ENCODE peak calls at places on chromosome 7, in eight cellular contexts. A, B, M, S, W, Q, T and K are unnamed samples.
A peak's percentile ranks its signal among the peaks of the same experiment; 100 is the strongest.

GRCh38 chr7:151838072-151838471 is 38.8 kb downstream of the PRKAG2 start:
- DNase-seq in Q (no peak), S (no peak), W (no peak), T (no peak), A (no peak), M (no peak), B (no peak), K (no peak)

GRCh38 chr7:140674899-140675701 is 2.4 kb downstream of the ADCK2 start:
- DNase-seq in A (peak; percentile 38), Q (peak; percentile 9), S (peak; percentile 57), M (no peak), B (no peak), T (peak; percentile 36), W (peak; percentile 30), K (no peak)

GRCh38 chr7:128031901-128032604 is 816 bp upstream of the LRRC4 start:
- DNase-seq in M (no peak), Q (peak; percentile 55), B (peak; percentile 20), A (peak; percentile 85), W (peak; percentile 66), S (peak; percentile 96), T (no peak), K (peak; percentile 90)

GRCh38 chr7:2063562-2064360 is 169.0 kb downstream of the MAD1L1 start:
- DNase-seq in T (no peak), B (no peak), S (peak; percentile 17), A (no peak), Q (peak; percentile 12), W (no peak), M (no peak), K (no peak)

GRCh38 chr7:106598663-106599342 is 62.2 kb downstream of the CCDC71L start:
- DNase-seq in A (peak; percentile 76), Q (peak; percentile 47), M (no peak), T (no peak), W (peak; percentile 71), S (peak; percentile 60), B (peak; percentile 33), K (no peak)

GRCh38 chr7:151275813-151276577 is 27.5 kb upstream of the SMARCD3 start:
- DNase-seq in Q (no peak), W (peak; percentile 75), M (no peak), S (no peak), A (no peak), T (no peak), B (no peak), K (no peak)

GRCh38 chr7:46486264-46487206 is 565.5 kb upstream of the IGFBP3 start:
- DNase-seq in Q (no peak), S (peak; percentile 88), M (no peak), W (no peak), T (no peak), A (no peak), B (no peak), K (no peak)

GRCh38 chr7:19080076-19080475 is 37.4 kb downstream of the TWIST1 start:
- DNase-seq in M (no peak), W (no peak), B (no peak), T (no peak), A (no peak), S (no peak), Q (no peak), K (no peak)

GRCh38 chr7:102988088-102988487 is 75.3 kb downstream of the LRRC17 start:
- DNase-seq in S (no peak), W (no peak), B (no peak), Q (no peak), A (no peak), M (no peak), T (no peak), K (no peak)

GRCh38 chr7:33250421-33250827 is 121.1 kb downstream of the BBS9 start:
- DNase-seq in A (no peak), T (no peak), M (no peak), W (no peak), B (no peak), Q (no peak), S (peak; percentile 75), K (no peak)

GRCh38 chr7:120304674-120305073 is 31.7 kb downstream of the KCND2 start:
- DNase-seq in Q (no peak), A (no peak), M (no peak), S (no peak), W (no peak), T (no peak), B (no peak), K (no peak)

GRCh38 chr7:16989883-16990413 is 108.2 kb upstream of the AGR3 start:
- DNase-seq in S (peak; percentile 80), W (peak; percentile 70), T (peak; percentile 61), M (peak; percentile 33), A (no peak), Q (peak; percentile 5), B (no peak), K (no peak)

GRCh38 chr7:28613262-28613661 is 200.9 kb downstream of the CREB5 start:
- DNase-seq in S (no peak), T (no peak), B (no peak), A (no peak), Q (no peak), W (no peak), M (no peak), K (no peak)

GRCh38 chr7:23184709-23185354 is 3.0 kb downstream of the NUP42 start:
- DNase-seq in Q (peak; percentile 35), T (peak; percentile 58), M (no peak), A (no peak), B (no peak), W (no peak), S (peak; percentile 51), K (no peak)

GRCh38 chr7:7732566-7733290 is 14.3 kb upstream of the RPA3 start:
- DNase-seq in Q (no peak), T (no peak), A (no peak), S (peak; percentile 16), W (no peak), B (no peak), M (no peak), K (no peak)

GRCh38 chr7:107932851-107933250 is 41.9 kb downstream of the DLD start:
- DNase-seq in Q (no peak), T (no peak), M (no peak), W (no peak), B (no peak), S (no peak), A (no peak), K (no peak)

GRCh38 chr7:2232766-2233520 is at the start of gene MAD1L1:
- DNase-seq in Q (peak; percentile 89), M (peak; percentile 91), S (peak; percentile 88), A (peak; percentile 95), B (peak; percentile 83), W (peak; percentile 94), T (peak; percentile 91), K (peak; percentile 94)

GRCh38 chr7:87028636-87029035 is 30.8 kb downstream of the ELAPOR2 start:
- DNase-seq in Q (no peak), T (no peak), S (no peak), M (no peak), A (no peak), W (no peak), B (no peak), K (no peak)

GRCh38 chr7:123665157-123665556 is 9.5 kb downstream of the LMOD2 start:
- DNase-seq in W (no peak), Q (no peak), S (peak; percentile 16), A (no peak), M (no peak), T (no peak), B (no peak), K (peak; percentile 29)

GRCh38 chr7:8827329-8827728 is 393.9 kb downstream of the NXPH1 start:
- DNase-seq in M (no peak), T (no peak), Q (no peak), W (no peak), S (no peak), A (no peak), B (no peak), K (no peak)

GRCh38 chr7:70674268-70675025 is 457.5 kb upstream of the GALNT17 start:
- DNase-seq in Q (no peak), S (no peak), A (no peak), M (no peak), T (no peak), W (no peak), B (no peak), K (no peak)

GRCh38 chr7:42574693-42575084 is 337.2 kb downstream of the C7orf25 start:
- DNase-seq in S (no peak), B (no peak), M (no peak), T (no peak), A (no peak), Q (no peak), W (no peak), K (no peak)
- TF ChIP-seq CTCF in S (no peak), B (no peak), M (no peak), T (no peak), A (no peak), Q (peak; percentile 25), W (no peak), K (no peak)

GRCh38 chr7:4226166-4226857 is 455.8 kb upstream of the FOXK1 start:
- DNase-seq in B (no peak), A (no peak), Q (no peak), S (no peak), T (peak; percentile 62), M (no peak), W (peak; percentile 45), K (no peak)
- TF ChIP-seq CTCF in B (no peak), A (no peak), Q (peak; percentile 16), S (no peak), T (peak; percentile 28), M (no peak), W (peak; percentile 12), K (no peak)

DNA sequence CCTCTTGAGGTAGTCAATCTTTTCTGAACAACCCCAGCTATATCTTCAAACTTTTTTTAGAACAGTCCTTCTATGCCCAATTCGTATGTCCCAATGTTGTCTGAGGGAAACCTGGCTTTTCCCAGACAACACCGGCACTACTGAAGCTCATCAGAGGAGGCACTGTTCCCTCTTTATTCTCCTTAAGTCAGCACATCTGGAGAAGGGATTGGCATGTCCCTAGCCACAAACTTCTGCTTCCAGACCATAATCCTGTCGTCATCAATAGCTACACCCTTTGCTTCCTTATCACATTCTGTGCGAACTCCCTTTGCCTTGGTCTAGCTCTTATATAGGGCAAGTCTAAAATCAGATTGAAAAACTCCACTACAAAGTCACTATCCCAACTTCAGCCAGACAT is 22.9 kb downstream of the PON3 start:
- DNase-seq in S (no peak), Q (no peak), T (no peak), W (no peak), B (no peak), M (no peak), A (no peak), K (no peak)
- TF ChIP-seq CTCF in S (no peak), Q (no peak), T (no peak), W (no peak), B (no peak), M (no peak), A (no peak), K (no peak)

GRCh38 chr7:105589221-105590077 is 8.2 kb upstream of the EFCAB10 start:
- DNase-seq in Q (peak; percentile 40), B (peak; percentile 33), A (peak; percentile 76), S (peak; percentile 81), W (no peak), M (no peak), T (peak; percentile 79), K (peak; percentile 51)

GRCh38 chr7:105596866-105597265 is 15.6 kb upstream of the EFCAB10 start:
- DNase-seq in T (no peak), W (no peak), A (no peak), M (no peak), B (no peak), S (no peak), Q (no peak), K (no peak)

GRCh38 chr7:105591522-105591921 is 10.2 kb upstream of the EFCAB10 start:
- DNase-seq in W (no peak), A (no peak), B (no peak), T (no peak), S (no peak), Q (no peak), M (no peak), K (no peak)

GRCh38 chr7:105590793-105591192 is 9.5 kb upstream of the EFCAB10 start:
- DNase-seq in Q (no peak), M (no peak), S (no peak), A (no peak), B (no peak), W (no peak), T (no peak), K (no peak)

GRCh38 chr7:105594034-105594433 is 12.7 kb upstream of the EFCAB10 start:
- DNase-seq in T (no peak), M (no peak), Q (no peak), W (no peak), A (no peak), S (no peak), B (no peak), K (no peak)
- TF ChIP-seq CTCF in T (no peak), M (no peak), Q (no peak), W (no peak), A (no peak), S (no peak), B (no peak), K (peak; percentile 35)